ENCODE peak calls at places on chromosomes 1 and 21, in four cellular contexts. B, A, S and D are unnamed samples.

GRCh38 chr1:31259746-31260145 is 20.1 kb upstream of the NKAIN1 start:
- DNase-seq in B (no peak), A (no peak), S (no peak), D (peak)

GRCh38 chr1:94936861-94937620 is 10.1 kb upstream of the CNN3 start:
- DNase-seq in B (no peak), A (no peak), S (no peak), D (peak)

GRCh38 chr1:8443558-8444194 is 125.8 kb downstream of the SLC45A1 start:
- DNase-seq in B (peak), A (no peak), S (no peak), D (no peak)

GRCh38 chr1:12150456-12151200 is 16.2 kb upstream of the TNFRSF1B start:
- DNase-seq in B (no peak), A (no peak), S (no peak), D (no peak)

GRCh38 chr1:82979593-82980230 is 1019.2 kb downstream of the TTLL7 start:
- DNase-seq in B (no peak), A (no peak), S (no peak), D (no peak)

GRCh38 chr1:182845379-182845778 is 6.2 kb downstream of the DHX9 start:
- DNase-seq in B (no peak), A (no peak), S (no peak), D (no peak)

GRCh38 chr1:178940022-178940765 is 69.3 kb upstream of the ANGPTL1 start:
- DNase-seq in B (peak), A (no peak), S (no peak), D (peak)

GRCh38 chr1:154263465-154264332 is 8.7 kb upstream of the HAX1 start:
- DNase-seq in B (no peak), A (no peak), S (no peak), D (no peak)

GRCh38 chr1:246215505-246215893 is 291.6 kb downstream of the SMYD3 start:
- DNase-seq in B (no peak), A (no peak), S (no peak), D (no peak)

GRCh38 chr1:12549460-12550349 is 68.3 kb downstream of the DHRS3 start:
- DNase-seq in B (peak), A (peak), S (peak), D (peak)

GRCh38 chr1:188089461-188089860 is 1260.7 kb downstream of the PLA2G4A start:
- DNase-seq in B (peak), A (no peak), S (no peak), D (no peak)

GRCh38 chr1:212967767-212968166 is 17.4 kb downstream of the VASH2 start:
- DNase-seq in B (peak), A (peak), S (no peak), D (peak)
- TF ChIP-seq CTCF in B (peak), A (peak), S (peak), D (peak)

DNA sequence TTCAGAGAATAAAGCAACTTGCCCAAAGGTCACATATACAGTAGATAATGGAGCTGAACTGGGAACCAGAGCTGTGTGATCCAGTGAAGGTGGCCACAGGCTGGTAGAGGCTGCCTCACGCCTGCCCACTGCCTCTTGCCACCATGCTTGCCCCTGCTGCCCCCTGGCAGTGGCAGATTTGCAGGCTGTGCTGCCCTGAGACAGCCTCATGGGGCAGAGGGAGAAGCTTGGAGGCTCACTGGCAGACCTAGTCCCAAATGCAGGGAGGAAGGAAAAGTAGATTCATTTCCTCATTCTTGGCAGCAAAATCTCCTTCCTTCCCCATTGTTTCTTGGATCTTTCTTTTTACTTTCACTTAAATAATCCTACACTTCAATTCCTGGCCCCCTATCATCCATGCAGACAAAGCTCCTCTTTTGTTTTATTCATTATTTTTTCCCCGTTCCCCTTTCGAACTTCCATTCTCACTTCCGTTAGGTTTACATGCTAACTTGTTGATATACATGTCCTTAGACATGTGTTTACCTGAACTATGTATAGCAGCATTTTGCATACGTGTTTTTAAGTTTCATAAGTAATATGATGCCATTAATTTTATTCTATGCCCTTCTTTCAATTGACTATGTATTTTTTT is 66.9 kb upstream of the LYST start:
- DNase-seq in B (no peak), A (peak), S (no peak), D (no peak)
- TF ChIP-seq CTCF in B (no peak), A (no peak), S (no peak), D (no peak)

GRCh38 chr1:32786856-32787255 is 30.3 kb downstream of the YARS1 start:
- DNase-seq in B (peak), A (no peak), S (no peak), D (peak)
- TF ChIP-seq CTCF in B (peak), A (peak), S (no peak), D (peak)

DNA sequence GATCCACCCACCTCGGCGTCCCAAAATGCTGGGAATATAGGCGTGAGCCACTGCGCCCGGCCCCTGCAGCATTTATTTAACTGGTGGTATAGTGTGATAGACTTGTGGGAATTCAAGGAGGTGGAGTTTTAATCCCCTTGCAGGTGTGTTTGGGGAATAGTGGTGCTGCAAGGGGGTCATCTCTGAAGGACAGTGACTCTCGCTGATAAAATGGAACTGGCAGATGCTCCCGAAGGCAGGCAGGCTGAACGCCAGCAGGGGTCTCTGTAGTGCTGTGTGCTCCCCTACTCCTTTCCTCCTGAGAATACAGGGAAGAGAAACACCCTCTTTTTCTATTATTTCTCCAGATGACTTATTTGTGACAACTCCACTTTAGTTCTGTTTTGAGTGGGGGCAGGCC is 4.0 kb downstream of the OSCP1 start:
- DNase-seq in B (no peak), A (no peak), S (no peak), D (no peak)
- TF ChIP-seq CTCF in B (no peak), A (peak), S (no peak), D (no peak)

DNA sequence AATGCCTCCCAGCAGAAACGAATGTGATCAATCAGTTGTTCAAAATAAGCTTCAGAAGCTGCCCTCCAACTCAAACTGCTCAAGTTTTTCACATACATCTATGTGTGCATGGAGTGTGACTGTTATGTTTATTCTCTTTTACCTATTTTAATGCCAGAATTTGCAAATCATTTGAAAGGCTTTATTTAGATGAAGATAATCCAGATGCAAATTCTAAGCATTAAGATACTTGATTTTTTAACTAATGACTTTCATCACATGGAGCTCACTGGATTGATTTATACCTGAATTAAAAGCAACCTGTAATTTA is 69.5 kb downstream of the PLD5 start:
- DNase-seq in B (no peak), A (no peak), S (no peak), D (no peak)
- TF ChIP-seq CTCF in B (no peak), A (peak), S (no peak), D (no peak)

DNA sequence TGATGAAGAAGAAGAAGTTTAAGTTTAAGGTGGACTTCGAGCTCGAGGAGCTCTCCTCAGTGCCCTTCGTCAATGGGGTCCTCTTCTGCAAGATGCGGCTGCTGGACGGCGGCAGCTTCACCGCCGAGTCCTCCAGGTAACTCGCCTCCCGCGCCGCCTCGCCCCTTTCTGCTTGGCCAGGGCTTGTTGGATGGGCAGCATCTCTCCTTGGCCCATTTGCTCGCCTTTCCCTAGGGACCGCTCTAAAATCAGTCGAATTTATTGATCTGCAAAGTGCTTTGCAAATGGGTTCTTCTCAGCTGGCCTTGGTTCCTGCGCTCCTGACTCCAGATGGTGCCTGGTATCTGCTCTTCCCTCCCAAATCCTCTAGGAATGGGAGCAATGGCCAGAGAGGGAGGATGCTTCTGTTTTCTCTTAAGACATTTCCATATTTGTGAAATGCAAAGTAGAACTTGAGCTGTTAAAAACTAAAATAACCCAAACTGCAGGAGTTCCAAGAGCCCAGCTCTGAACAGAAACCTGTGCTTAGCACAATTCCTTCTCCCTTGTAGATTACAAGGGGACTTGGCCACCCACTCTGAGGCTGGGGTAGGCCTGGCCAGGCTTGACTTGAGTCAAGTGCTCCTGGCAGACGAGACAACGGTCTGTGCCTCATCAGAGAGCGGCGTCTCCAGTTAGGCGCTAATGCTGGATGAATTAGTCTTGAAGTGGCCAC is 687 bp downstream of the EEIG2 start:
- DNase-seq in B (peak), A (no peak), S (peak), D (peak)
- TF ChIP-seq CTCF in B (peak), A (no peak), S (no peak), D (peak)

GRCh38 chr21:21860888-21861287 is 862.7 kb downstream of the NCAM2 start:
- DNase-seq in B (peak), A (no peak), S (no peak), D (peak)

GRCh38 chr21:21858502-21859334 is 860.5 kb downstream of the NCAM2 start:
- DNase-seq in B (no peak), A (no peak), S (no peak), D (no peak)
- TF ChIP-seq CTCF in B (no peak), A (no peak), S (no peak), D (no peak)

GRCh38 chr1:32893198-32894018 is 7.1 kb downstream of the HPCA start:
- DNase-seq in B (peak), A (peak), S (peak), D (no peak)

GRCh38 chr1:32891241-32891570 is 4.9 kb downstream of the HPCA start:
- DNase-seq in B (no peak), A (no peak), S (no peak), D (no peak)

GRCh38 chr1:32891630-32892029 is 5.3 kb downstream of the HPCA start:
- DNase-seq in B (no peak), A (no peak), S (no peak), D (no peak)

GRCh38 chr1:32894019-32894600 is 7.1 kb downstream of the TMEM54 start:
- DNase-seq in B (no peak), A (no peak), S (no peak), D (no peak)

GRCh38 chr1:32892368-32893197 is 6.3 kb downstream of the HPCA start:
- DNase-seq in B (peak), A (peak), S (no peak), D (no peak)
- TF ChIP-seq CTCF in B (peak), A (peak), S (no peak), D (peak)